ENCODE peak calls at places on chromosomes 3 and 15, in seven cellular contexts. X, T, O, M, L, S and Z are unnamed samples. For H3K4me1, the result is how much of the 10 kb centered on the place peaks cover.

GRCh38 chr15:63156708-63157065 is 590 bp downstream of the RPS27L start:
- DNase-seq in X (no peak), T (no peak), O (no peak), M (peak), L (peak), S (peak), Z (peak)

GRCh38 chr15:78930577-78931388 is 14.1 kb downstream of the CTSH start:
- DNase-seq in X (peak), T (peak), O (no peak), M (no peak), L (no peak), S (peak), Z (no peak)

GRCh38 chr15:31306036-31306425 is 20.6 kb upstream of the KLF13 start:
- DNase-seq in X (no peak), T (no peak), O (no peak), M (no peak), L (no peak), S (no peak), Z (no peak)

GRCh38 chr15:79007066-79007465 is 62.2 kb upstream of the CTSH start:
- DNase-seq in X (peak), T (no peak), O (peak), M (peak), L (no peak), S (no peak), Z (peak)

GRCh38 chr3:84825817-84826216 is 133.0 kb upstream of the CADM2 start:
- DNase-seq in X (no peak), T (no peak), O (no peak), M (no peak), L (no peak), S (no peak), Z (no peak)

GRCh38 chr3:194512895-194513601 is 26.2 kb upstream of the ATP13A3 start:
- DNase-seq in X (no peak), T (no peak), O (peak), M (peak), L (no peak), S (no peak), Z (no peak)

GRCh38 chr15:38525489-38525888 is 39.1 kb downstream of the RASGRP1 start:
- DNase-seq in X (no peak), T (no peak), O (no peak), M (no peak), L (no peak), S (no peak), Z (no peak)

GRCh38 chr3:15903164-15903563 is 105.4 kb upstream of the ANKRD28 start:
- DNase-seq in X (no peak), T (no peak), O (peak), M (peak), L (no peak), S (peak), Z (peak)

GRCh38 chr3:175149675-175150074 is 290.5 kb downstream of the NAALADL2 start:
- DNase-seq in X (no peak), T (no peak), O (peak), M (peak), L (no peak), S (no peak), Z (no peak)

GRCh38 chr3:65013053-65013452 is 325.3 kb upstream of the ADAMTS9 start:
- DNase-seq in X (no peak), T (no peak), O (no peak), M (no peak), L (no peak), S (no peak), Z (no peak)

GRCh38 chr15:85318048-85318731 is 62.2 kb upstream of the AKAP13 start:
- DNase-seq in X (peak), T (no peak), O (peak), M (peak), L (no peak), S (no peak), Z (no peak)

GRCh38 chr3:177931346-177931745 is 604.9 kb upstream of the KCNMB2 start:
- DNase-seq in X (no peak), T (no peak), O (no peak), M (no peak), L (no peak), S (no peak), Z (no peak)

GRCh38 chr3:126543457-126544090 is 15.2 kb downstream of the C3orf22 start:
- DNase-seq in X (no peak), T (peak), O (peak), M (peak), L (no peak), S (no peak), Z (peak)

GRCh38 chr15:34437687-34438086 is at the start of gene GOLGA8A:
- DNase-seq in X (no peak), T (peak), O (peak), M (peak), L (no peak), S (peak), Z (peak)

GRCh38 chr3:186882125-186882524 is 39.6 kb downstream of the ADIPOQ start:
- DNase-seq in X (no peak), T (no peak), O (no peak), M (no peak), L (no peak), S (no peak), Z (no peak)

DNA sequence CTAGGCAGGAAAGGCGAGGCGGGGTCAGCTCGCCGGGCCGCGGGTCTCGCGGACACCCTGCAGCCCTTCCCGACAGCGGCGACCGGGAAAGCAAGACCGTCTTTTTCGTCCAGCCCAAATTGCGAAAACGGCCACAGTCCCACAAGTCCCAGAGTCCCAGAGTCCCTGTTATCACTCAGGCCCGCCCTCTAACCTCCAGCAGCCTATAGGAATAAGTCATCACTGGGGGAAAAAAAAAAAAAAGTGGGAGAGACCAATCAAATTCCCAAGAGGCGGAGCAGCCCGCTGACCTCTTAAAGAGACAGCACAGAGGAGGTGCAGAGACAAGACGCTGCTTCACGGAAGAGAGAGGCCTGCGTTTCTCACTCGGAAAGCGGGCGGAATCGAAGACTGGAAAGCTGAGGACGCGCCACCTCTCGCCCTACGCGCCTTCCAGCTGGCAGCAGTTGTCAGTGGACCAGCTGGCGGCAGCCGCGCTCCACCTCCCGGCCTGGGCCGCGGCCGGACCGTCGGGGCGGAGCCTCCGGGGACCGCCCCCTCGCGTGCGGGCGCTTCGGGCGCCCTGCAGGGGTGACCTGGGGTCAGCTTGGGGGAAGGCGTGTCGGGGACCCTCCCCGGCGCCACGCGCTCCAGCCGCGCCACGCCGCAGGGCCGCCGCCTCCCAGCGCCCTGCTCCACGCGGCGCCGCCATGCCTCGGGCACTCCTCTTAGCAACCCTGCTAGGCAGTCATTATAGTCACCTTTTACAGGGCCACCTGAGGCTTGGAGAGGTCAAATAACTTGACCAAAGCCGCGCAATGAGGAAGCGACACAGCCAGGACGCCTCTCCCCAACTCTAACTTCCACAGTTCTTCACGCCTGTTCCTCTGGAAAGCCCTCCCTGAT is at the start of gene TPRA1:
- DNase-seq in X (peak), T (peak), O (peak), M (peak), L (peak), S (peak), Z (peak)
- TF ChIP-seq POLR2A in X (peak), T (no peak), O (no peak), M (peak), L (peak), S (peak), Z (peak)

GRCh38 chr3:4119119-4119518 is 184.1 kb upstream of the SETMAR start:
- DNase-seq in X (no peak), T (no peak), O (no peak), M (no peak), L (no peak), S (no peak), Z (no peak)
- H3K4me1 ChIP-seq in X (under half), T (under half), O (under half), M (under half), L (under half), S (under half), Z (under half)

DNA sequence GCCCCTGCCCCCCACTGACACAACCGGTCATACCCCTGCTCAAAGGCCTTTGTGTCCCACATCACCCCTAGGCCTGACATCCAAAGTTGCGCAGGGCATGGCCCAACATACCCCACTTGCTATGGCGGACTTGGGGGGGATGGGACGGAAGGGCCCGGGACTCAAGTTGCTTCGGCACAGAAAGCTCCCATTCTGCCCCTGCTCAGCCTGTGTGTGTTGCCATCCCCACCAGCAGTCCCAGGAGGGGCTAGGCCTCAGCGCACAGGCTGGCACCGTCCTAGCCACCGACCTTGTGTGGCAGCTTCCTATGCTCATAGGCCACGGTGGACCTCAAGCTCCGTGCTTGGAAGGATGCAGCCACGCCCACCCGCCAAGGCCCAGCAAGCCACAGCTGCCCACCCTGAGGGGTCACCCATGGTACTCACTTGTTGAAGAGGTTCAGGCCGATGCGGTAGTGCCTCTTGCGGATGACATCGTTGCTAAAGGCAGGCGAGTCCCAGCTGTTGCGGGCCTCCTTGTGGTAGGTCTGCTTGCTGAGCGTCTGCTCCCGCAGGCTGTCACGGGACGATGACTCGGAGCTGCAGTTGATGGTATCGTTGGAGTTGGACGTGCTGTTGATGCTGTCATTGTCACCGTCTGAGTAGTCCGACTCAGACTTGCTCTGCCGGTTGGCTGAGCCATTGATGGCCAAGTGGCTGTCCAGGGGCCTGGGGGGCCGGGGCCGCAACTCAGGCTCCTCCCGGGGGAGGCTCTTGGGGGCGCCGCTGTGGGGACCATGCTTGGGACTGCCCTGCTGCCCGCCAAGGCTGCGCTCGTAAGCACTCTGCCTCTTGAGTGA is 93.9 kb upstream of the RPL32 start:
- DNase-seq in X (no peak), T (peak), O (no peak), M (no peak), L (no peak), S (peak), Z (no peak)
- TF ChIP-seq POLR2A in X (no peak), T (no peak), O (no peak), M (no peak), L (no peak), S (no peak), Z (no peak)

GRCh38 chr3:152283492-152284381 is 15.0 kb downstream of the MBNL1 start:
- DNase-seq in X (no peak), T (no peak), O (no peak), M (peak), L (no peak), S (no peak), Z (no peak)

GRCh38 chr3:152287898-152288576 is 19.3 kb downstream of the MBNL1 start:
- DNase-seq in X (no peak), T (no peak), O (no peak), M (no peak), L (no peak), S (no peak), Z (no peak)

GRCh38 chr3:152285509-152285908 is 16.8 kb downstream of the MBNL1 start:
- DNase-seq in X (no peak), T (no peak), O (no peak), M (no peak), L (no peak), S (no peak), Z (no peak)

GRCh38 chr3:152282813-152283212 is 14.1 kb downstream of the MBNL1 start:
- DNase-seq in X (no peak), T (no peak), O (no peak), M (no peak), L (no peak), S (peak), Z (no peak)

GRCh38 chr3:152284906-152285305 is 16.2 kb downstream of the MBNL1 start:
- DNase-seq in X (no peak), T (no peak), O (no peak), M (no peak), L (no peak), S (no peak), Z (no peak)
- H3K4me1 ChIP-seq in X (half or more), T (under half), O (half or more), M (under half), L (half or more), S (half or more), Z (half or more)

DNA sequence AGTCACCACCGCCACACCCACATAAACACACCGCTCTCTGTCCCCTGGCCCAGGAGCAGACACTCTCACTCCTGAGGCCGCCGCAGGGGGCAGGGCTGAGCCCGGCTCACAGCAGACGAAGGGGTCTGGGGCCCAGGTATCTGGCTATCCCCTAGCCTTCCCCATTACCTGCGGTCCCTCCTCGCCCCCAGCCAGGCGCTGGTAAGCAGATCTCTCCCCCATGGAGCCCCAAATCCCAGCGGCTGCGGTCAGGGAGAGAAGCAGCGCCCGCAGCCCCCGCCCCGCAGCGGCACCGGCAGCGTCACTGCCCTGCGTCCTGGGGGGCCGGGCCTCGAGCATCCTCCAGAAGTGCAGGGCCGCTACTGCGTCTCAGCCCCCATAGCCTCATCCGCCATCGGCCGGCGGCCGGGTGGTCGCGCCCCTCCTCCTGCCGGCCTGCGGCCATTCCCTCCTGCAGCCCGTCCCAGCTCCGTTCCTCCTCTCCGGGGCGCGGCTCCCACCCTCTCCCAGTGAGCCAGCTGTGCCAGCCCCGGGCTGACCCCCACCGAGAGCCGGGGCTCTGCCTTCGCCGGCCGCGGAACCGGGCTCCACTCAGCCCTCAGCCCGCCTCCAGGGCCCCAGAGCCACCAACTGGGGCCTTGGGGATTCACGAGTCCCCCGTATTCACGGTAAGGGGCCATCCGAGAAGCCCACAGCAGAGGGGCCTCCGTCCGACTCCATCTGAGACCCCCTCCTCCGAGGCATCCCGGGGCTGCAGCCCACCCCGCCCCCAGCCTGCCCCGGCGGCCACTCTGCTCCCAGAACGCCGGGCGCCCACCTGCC is 13.1 kb downstream of the TNK2 start:
- DNase-seq in X (peak), T (no peak), O (peak), M (peak), L (no peak), S (no peak), Z (peak)
- TF ChIP-seq POLR2A in X (no peak), T (no peak), O (no peak), M (no peak), L (no peak), S (no peak), Z (no peak)

GRCh38 chr15:99031681-99032080 is 24.1 kb upstream of the PGPEP1L start:
- DNase-seq in X (no peak), T (no peak), O (no peak), M (no peak), L (no peak), S (no peak), Z (no peak)

GRCh38 chr15:99042909-99043308 is 35.3 kb upstream of the PGPEP1L start:
- DNase-seq in X (no peak), T (no peak), O (no peak), M (no peak), L (peak), S (no peak), Z (no peak)

GRCh38 chr15:99032935-99033334 is 25.3 kb upstream of the PGPEP1L start:
- DNase-seq in X (no peak), T (no peak), O (no peak), M (no peak), L (peak), S (no peak), Z (no peak)

DNA sequence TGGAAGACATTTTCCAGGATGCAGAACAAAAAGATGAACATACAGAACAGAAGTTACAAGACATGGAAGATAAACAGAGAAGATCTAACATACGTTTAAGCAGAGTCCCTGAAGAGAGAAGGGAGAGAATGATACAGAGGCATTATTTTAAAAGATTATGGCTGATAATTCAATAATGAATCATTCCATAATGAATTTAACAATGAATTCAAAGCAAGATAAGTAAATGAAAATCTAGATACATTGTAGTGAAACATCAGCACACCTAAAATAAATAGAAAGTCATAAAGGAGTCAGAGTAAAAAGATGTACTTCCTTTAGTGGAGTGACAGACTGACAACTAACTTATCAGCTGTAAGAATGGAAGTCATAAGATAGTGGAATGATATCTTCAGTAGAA is 30.1 kb upstream of the PGPEP1L start:
- DNase-seq in X (no peak), T (no peak), O (no peak), M (no peak), L (no peak), S (no peak), Z (no peak)
- H3K4me1 ChIP-seq in X (under half), T (under half), O (under half), M (under half), L (under half), S (under half), Z (under half)

DNA sequence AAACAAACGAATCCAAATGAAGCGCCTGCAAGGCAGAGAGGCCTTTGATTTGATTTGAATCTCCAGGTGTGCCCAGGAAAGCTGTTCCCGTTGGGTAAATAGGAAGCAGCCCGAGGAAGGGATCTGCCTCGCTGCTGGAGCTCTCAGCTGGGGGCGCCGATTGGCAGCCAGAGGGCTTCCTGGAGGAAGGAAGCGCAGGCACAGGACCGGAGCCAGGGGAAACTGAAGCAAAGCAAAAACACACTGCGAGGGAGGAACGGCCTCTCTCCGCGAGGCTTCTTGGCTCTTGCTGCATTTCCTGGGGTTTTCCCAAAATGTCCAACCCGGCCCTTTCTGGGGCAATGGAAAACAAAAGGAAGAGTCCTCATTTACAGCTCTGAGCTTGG is 80.3 kb downstream of the TMEM266 start:
- DNase-seq in X (no peak), T (no peak), O (no peak), M (no peak), L (no peak), S (no peak), Z (peak)
- TF ChIP-seq POLR2A in X (no peak), T (no peak), O (no peak), M (no peak), L (no peak), S (no peak), Z (no peak)